ENCODE peak calls at places on chromosomes 7 and 10, in five cellular contexts. Y is GM12865, P is AG04449, J is progenitor cell of endocrine pancreas, K is esophagus squamous epithelium. T is an unnamed sample.

GRCh38 chr10:101574354-101574753 is 13.7 kb downstream of the POLL start:
- DNase-seq in Y (no peak), P (no peak), J (no peak), K (no peak), T (no peak)

GRCh38 chr10:71077143-71077581 is 135.2 kb upstream of the UNC5B start:
- DNase-seq in Y (no peak), P (no peak), J (peak; percentile 5), K (no peak), T (no peak)

GRCh38 chr7:23956769-23957556 is 246.9 kb downstream of the STK31 start:
- DNase-seq in Y (no peak), P (no peak), J (no peak), K (no peak), T (no peak)

GRCh38 chr10:125739994-125740679 is 20.6 kb downstream of the EDRF1 start:
- DNase-seq in Y (no peak), P (no peak), J (no peak), K (no peak), T (no peak)

GRCh38 chr7:28517206-28517605 is 104.9 kb downstream of the CREB5 start:
- DNase-seq in Y (no peak), P (no peak), J (no peak), K (no peak), T (no peak)

GRCh38 chr7:82343-83155 is 109.8 kb upstream of the FAM20C start:
- DNase-seq in Y (no peak), P (no peak), J (no peak), K (no peak), T (no peak)

GRCh38 chr7:27501001-27501400 is 161.7 kb downstream of the HIBADH start:
- DNase-seq in Y (no peak), P (no peak), J (no peak), K (no peak), T (no peak)

GRCh38 chr10:80500572-80501380 is 36.9 kb upstream of the SH2D4B start:
- DNase-seq in Y (peak; percentile 59), P (no peak), J (no peak), K (no peak), T (peak; percentile 61)

GRCh38 chr10:124525751-124526600 is 64.4 kb downstream of the LHPP start:
- DNase-seq in Y (no peak), P (no peak), J (no peak), K (no peak), T (no peak)

GRCh38 chr7:335358-336148 is 45.6 kb downstream of the FOXL3 start:
- DNase-seq in Y (no peak), P (no peak), J (no peak), K (no peak), T (no peak)

GRCh38 chr7:158704524-158705233 is at the start of gene NCAPG2:
- DNase-seq in Y (peak; percentile 99), P (peak; percentile 82), J (peak; percentile 97), K (peak; percentile 92), T (peak; percentile 99)
- TF ChIP-seq CTCF in Y (no peak), P (peak; percentile 24), J (no peak), K (peak; percentile 64), T (no peak)

DNA sequence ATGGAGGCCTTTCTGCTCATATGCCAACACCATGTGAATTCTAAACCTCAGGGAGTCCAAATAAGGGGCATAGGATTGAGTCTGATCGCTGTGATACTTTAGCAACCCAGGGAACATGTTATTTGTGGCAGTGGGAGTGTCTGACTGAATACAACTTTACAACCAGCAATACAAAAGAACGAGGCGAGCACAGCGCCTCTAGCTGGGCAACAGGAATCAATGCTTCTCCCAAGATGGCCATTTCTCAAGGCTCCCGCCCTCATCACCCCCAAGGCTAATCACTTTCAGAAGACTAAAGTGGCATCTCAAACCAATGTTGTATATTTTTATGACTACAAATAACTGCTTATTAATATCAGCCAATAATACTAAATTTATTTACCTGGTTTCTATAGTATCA is 28.1 kb downstream of the YWHAG start:
- DNase-seq in Y (no peak), P (no peak), J (no peak), K (no peak), T (no peak)
- TF ChIP-seq CTCF in Y (no peak), P (no peak), J (no peak), K (no peak), T (no peak)

DNA sequence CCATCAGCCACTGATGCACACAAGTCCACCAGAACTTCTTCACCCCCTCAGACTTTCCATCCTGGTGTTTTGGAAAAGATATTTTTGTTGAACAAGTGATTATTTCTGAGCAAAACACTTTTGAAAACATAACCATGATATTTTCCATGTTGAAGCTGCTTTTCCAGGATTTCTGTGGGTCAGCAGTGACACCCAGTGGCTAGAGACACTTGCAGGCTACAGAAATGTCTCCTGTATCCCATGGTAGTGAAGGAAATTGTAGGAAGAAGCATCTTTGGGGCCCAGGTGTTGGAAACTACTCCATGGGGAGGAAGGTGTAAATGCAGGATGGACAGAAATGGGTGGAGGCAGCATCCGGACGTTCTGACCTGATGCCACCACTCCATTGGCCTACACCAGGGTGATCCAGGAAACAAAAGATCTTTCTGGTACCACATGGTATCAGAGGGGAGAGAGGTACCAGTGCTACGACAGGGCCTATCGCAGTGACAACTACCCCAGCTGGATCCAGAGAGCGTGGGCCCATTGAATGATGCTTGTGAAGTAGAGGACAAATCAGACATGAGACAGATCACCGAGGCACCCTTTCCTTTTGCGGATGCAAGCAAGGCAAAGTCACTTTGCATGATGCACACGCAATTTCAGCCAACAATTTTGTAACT is 111.7 kb upstream of the COBL start:
- DNase-seq in Y (no peak), P (no peak), J (no peak), K (no peak), T (no peak)
- TF ChIP-seq CTCF in Y (no peak), P (no peak), J (peak; percentile 62), K (no peak), T (no peak)

DNA sequence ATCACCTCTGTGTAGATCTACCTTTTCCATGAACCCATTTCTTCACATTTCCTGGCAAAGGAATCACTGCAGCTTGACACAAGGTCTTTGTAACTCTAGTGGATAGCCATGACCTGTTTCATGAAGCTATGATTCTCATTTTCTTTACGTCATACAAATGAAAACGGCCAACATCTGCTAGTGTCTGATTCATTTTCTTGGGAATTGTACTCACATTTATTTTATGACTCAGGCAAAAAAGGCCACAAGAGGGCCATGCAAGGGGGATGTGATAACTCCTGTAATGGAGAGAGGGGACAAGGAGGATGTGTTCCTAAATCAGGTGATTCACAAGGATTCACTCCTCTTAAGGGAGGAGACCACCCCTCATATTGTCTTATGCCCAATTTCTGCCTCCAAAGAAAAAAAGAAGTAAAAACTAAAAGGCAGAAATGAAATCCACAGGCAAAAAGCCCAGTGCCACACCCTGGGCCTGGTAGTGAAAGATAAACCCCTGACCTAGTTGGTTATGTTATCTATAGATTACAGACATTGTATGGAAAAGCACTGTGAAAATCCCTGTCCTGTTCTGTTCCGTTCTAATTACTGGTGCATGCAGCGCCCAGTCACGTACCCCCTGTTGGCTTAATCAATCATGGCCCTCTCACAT is 249.9 kb downstream of the IPMK start:
- DNase-seq in Y (no peak), P (peak; percentile 70), J (no peak), K (no peak), T (no peak)
- TF ChIP-seq CTCF in Y (no peak), P (peak; percentile 10), J (no peak), K (no peak), T (no peak)

GRCh38 chr7:43508434-43508833 is 74.5 kb upstream of the STK17A start:
- DNase-seq in Y (no peak), P (no peak), J (no peak), K (no peak), T (no peak)

GRCh38 chr7:43513236-43513635 is 69.7 kb upstream of the STK17A start:
- DNase-seq in Y (no peak), P (no peak), J (no peak), K (no peak), T (no peak)

GRCh38 chr7:43511769-43512515 is 71.0 kb upstream of the STK17A start:
- DNase-seq in Y (no peak), P (no peak), J (no peak), K (no peak), T (no peak)

GRCh38 chr7:43509906-43510305 is 73.0 kb upstream of the STK17A start:
- DNase-seq in Y (no peak), P (no peak), J (no peak), K (no peak), T (no peak)

DNA sequence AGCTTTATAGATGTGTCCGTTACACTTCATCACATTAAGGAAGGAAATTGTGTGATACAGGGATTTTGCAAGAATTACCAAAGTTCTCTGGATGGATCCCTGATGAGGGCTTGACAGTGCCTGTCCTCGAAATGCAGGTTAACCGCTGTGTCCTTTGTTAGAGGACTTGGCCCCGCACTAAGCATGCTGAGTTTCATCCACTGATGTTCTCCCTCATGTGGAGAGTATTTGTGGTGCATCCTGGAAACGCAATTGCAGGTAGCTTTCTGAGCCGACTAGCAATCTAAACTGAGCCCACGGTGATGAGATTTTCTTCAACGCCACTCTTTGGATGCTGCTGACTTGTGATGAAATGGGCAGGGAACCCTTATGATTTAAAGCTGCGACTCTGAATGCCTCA is 71.9 kb upstream of the STK17A start:
- DNase-seq in Y (no peak), P (no peak), J (no peak), K (no peak), T (no peak)
- TF ChIP-seq CTCF in Y (no peak), P (peak; percentile 1), J (peak; percentile 33), K (no peak), T (no peak)

DNA sequence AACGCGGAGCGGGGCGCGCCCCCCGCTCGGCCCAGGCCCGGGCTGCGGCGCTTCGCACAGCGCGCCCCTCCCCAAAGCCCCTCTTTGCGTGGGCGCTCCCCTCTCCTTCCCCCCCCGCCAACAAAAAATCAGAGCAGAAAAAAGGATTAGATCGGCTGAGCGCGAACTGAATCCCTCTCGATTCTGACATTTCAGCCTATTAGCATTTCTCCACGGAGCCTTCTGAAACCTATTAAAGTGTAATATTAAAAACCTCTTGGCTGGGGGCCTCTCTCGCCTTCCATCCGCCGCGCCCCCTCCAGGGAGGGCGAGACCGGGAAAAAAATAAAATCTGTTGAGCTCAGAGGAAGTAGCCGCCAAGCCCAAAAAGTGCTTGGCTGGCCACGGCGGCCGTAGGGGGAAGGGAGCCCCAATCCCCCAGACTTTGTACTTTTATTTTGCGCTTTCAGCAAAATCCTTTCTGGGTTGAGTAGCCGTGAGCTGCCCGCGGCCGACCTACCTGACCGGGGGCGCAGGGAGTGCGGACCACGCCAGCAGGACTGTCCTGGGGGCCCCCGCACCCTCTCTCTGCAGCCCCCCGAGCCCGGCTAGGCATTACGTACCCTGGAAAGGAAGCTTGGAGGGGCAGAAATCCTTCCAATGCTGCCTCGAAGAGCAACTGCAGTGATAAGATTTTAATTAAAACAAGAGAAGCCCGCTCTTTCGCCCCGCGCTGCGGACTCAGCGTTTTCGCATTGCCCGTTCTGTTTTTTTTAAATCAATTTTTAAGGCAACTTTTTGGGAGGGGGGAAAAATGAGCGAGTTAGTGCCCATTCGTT is 1.3 kb upstream of the TNRC18 start:
- DNase-seq in Y (no peak), P (no peak), J (no peak), K (no peak), T (peak; percentile 37)
- TF ChIP-seq CTCF in Y (no peak), P (no peak), J (no peak), K (no peak), T (no peak)

GRCh38 chr7:6234384-6234783 is 38.0 kb downstream of the CYTH3 start:
- DNase-seq in Y (peak; percentile 72), P (no peak), J (no peak), K (no peak), T (peak; percentile 56)
- TF ChIP-seq CTCF in Y (no peak), P (no peak), J (no peak), K (no peak), T (no peak)

GRCh38 chr10:61750943-61751471 is 88.3 kb downstream of the CABCOCO1 start:
- DNase-seq in Y (peak; percentile 83), P (no peak), J (peak; percentile 30), K (no peak), T (peak; percentile 36)
- TF ChIP-seq CTCF in Y (peak; percentile 83), P (peak; percentile 78), J (peak; percentile 63), K (peak; percentile 71), T (peak; percentile 62)